ENCODE peak calls at places on chromosomes 5 and 9, in eight cellular contexts. C, U, P, H, V, Z, S and X are unnamed samples.

GRCh38 chr9:121349009-121349408 is 21.0 kb downstream of the STOM start:
- DNase-seq in C (no peak), U (no peak), P (no peak), H (no peak), V (no peak), Z (no peak), S (no peak), X (no peak)

GRCh38 chr5:96316487-96316886 is 116.6 kb downstream of the PCSK1 start:
- DNase-seq in C (no peak), U (no peak), P (no peak), H (no peak), V (no peak), Z (no peak), S (no peak), X (no peak)

GRCh38 chr9:93091056-93091452 is 5.0 kb upstream of the CARD19 start:
- DNase-seq in C (no peak), U (no peak), P (no peak), H (no peak), V (no peak), Z (no peak), S (no peak), X (no peak)

GRCh38 chr9:123686131-123686848 is 243.6 kb downstream of the DENND1A start:
- DNase-seq in C (no peak), U (peak), P (peak), H (peak), V (no peak), Z (no peak), S (no peak), X (no peak)

GRCh38 chr9:77707696-77708095 is 59.6 kb upstream of the GNA14 start:
- DNase-seq in C (peak), U (no peak), P (no peak), H (peak), V (peak), Z (no peak), S (no peak), X (no peak)

GRCh38 chr5:67577424-67577823 is 380.8 kb upstream of the CD180 start:
- DNase-seq in C (no peak), U (no peak), P (peak), H (no peak), V (no peak), Z (no peak), S (no peak), X (no peak)

GRCh38 chr5:68953885-68954617 is 139.8 kb upstream of the SLC30A5 start:
- DNase-seq in C (no peak), U (no peak), P (no peak), H (no peak), V (no peak), Z (no peak), S (no peak), X (no peak)

GRCh38 chr9:137454145-137454505 is 5.0 kb downstream of the NSMF start:
- DNase-seq in C (peak), U (peak), P (no peak), H (no peak), V (peak), Z (no peak), S (no peak), X (peak)

GRCh38 chr9:123283048-123283408 is 14.6 kb upstream of the STRBP start:
- DNase-seq in C (no peak), U (no peak), P (no peak), H (no peak), V (no peak), Z (no peak), S (no peak), X (no peak)